ENCODE peak calls at places on chromosome 9, in seven cellular contexts. One of them, this sample, is unnamed. For H3K4me1, the result is how much of the 10 kb centered on the place peaks cover.

GRCh38 chr9:87546704-87547103 is 49.0 kb downstream of the DAPK1 start:
- DNase-seq in body of pancreas: no peak
- DNase-seq in heart left ventricle: no peak
- DNase-seq in aorta: no peak
- DNase-seq in upper lobe of right lung: no peak
- DNase-seq in spleen: no peak
- DNase-seq in fibroblast of lung: peak
- DNase-seq in this sample: no peak

GRCh38 chr9:138060365-138060764 is 182.8 kb downstream of the CACNA1B start:
- DNase-seq in body of pancreas: no peak
- DNase-seq in heart left ventricle: no peak
- DNase-seq in aorta: peak
- DNase-seq in upper lobe of right lung: peak
- DNase-seq in spleen: peak
- DNase-seq in fibroblast of lung: no peak
- DNase-seq in this sample: peak

GRCh38 chr9:21590058-21590996 is 108.2 kb upstream of the IFNE start:
- DNase-seq in body of pancreas: no peak
- DNase-seq in heart left ventricle: no peak
- DNase-seq in aorta: no peak
- DNase-seq in upper lobe of right lung: no peak
- DNase-seq in spleen: no peak
- DNase-seq in fibroblast of lung: peak
- DNase-seq in this sample: no peak

GRCh38 chr9:106697390-106697789 is 165.6 kb upstream of the ZNF462 start:
- DNase-seq in body of pancreas: no peak
- DNase-seq in heart left ventricle: no peak
- DNase-seq in aorta: no peak
- DNase-seq in upper lobe of right lung: no peak
- DNase-seq in spleen: no peak
- DNase-seq in fibroblast of lung: no peak
- DNase-seq in this sample: no peak

GRCh38 chr9:96875460-96876142 is 21.3 kb upstream of the ZNF782 start:
- DNase-seq in body of pancreas: peak
- DNase-seq in heart left ventricle: peak
- DNase-seq in aorta: no peak
- DNase-seq in upper lobe of right lung: peak
- DNase-seq in spleen: peak
- DNase-seq in fibroblast of lung: peak
- DNase-seq in this sample: peak

GRCh38 chr9:72947987-72948465 is 4.8 kb downstream of the ALDH1A1 start:
- DNase-seq in body of pancreas: peak
- DNase-seq in heart left ventricle: no peak
- DNase-seq in aorta: no peak
- DNase-seq in upper lobe of right lung: no peak
- DNase-seq in spleen: no peak
- DNase-seq in fibroblast of lung: no peak
- DNase-seq in this sample: no peak

GRCh38 chr9:82993856-82994605 is 68.9 kb downstream of the RASEF start:
- DNase-seq in body of pancreas: no peak
- DNase-seq in heart left ventricle: no peak
- DNase-seq in aorta: no peak
- DNase-seq in upper lobe of right lung: no peak
- DNase-seq in spleen: no peak
- DNase-seq in fibroblast of lung: no peak
- DNase-seq in this sample: no peak

GRCh38 chr9:110099236-110099741 is 108.7 kb downstream of the C9orf152 start:
- DNase-seq in body of pancreas: peak
- DNase-seq in heart left ventricle: no peak
- DNase-seq in aorta: no peak
- DNase-seq in upper lobe of right lung: no peak
- DNase-seq in spleen: no peak
- DNase-seq in fibroblast of lung: peak
- DNase-seq in this sample: no peak

GRCh38 chr9:133506653-133507038 is 18.1 kb downstream of the MYMK start:
- DNase-seq in body of pancreas: peak
- DNase-seq in heart left ventricle: peak
- DNase-seq in aorta: peak
- DNase-seq in upper lobe of right lung: no peak
- DNase-seq in spleen: no peak
- DNase-seq in fibroblast of lung: peak
- DNase-seq in this sample: peak

GRCh38 chr9:135048046-135048757 is 39.3 kb upstream of the OLFM1 start:
- DNase-seq in body of pancreas: no peak
- DNase-seq in heart left ventricle: no peak
- DNase-seq in aorta: peak
- DNase-seq in upper lobe of right lung: peak
- DNase-seq in spleen: no peak
- DNase-seq in fibroblast of lung: no peak
- DNase-seq in this sample: no peak

GRCh38 chr9:86983260-86984255 is 36.3 kb upstream of the GAS1 start:
- DNase-seq in body of pancreas: peak
- DNase-seq in heart left ventricle: no peak
- DNase-seq in aorta: no peak
- DNase-seq in upper lobe of right lung: no peak
- DNase-seq in spleen: no peak
- DNase-seq in fibroblast of lung: peak
- DNase-seq in this sample: no peak

GRCh38 chr9:115134941-115135340 is 17.0 kb upstream of the TNC start:
- DNase-seq in body of pancreas: no peak
- DNase-seq in heart left ventricle: no peak
- DNase-seq in aorta: no peak
- DNase-seq in upper lobe of right lung: no peak
- DNase-seq in spleen: no peak
- DNase-seq in fibroblast of lung: peak
- DNase-seq in this sample: no peak

GRCh38 chr9:6055213-6055612 is 39.8 kb upstream of the RANBP6 start:
- DNase-seq in body of pancreas: peak
- DNase-seq in heart left ventricle: no peak
- DNase-seq in aorta: no peak
- DNase-seq in upper lobe of right lung: no peak
- DNase-seq in spleen: no peak
- DNase-seq in fibroblast of lung: peak
- DNase-seq in this sample: no peak

GRCh38 chr9:87606921-87607521 is 109.4 kb downstream of the DAPK1 start:
- DNase-seq in body of pancreas: no peak
- DNase-seq in heart left ventricle: no peak
- DNase-seq in aorta: no peak
- DNase-seq in upper lobe of right lung: no peak
- DNase-seq in spleen: no peak
- DNase-seq in fibroblast of lung: peak
- DNase-seq in this sample: no peak

GRCh38 chr9:85900504-85901201 is 40.3 kb upstream of the NAA35 start:
- DNase-seq in body of pancreas: no peak
- DNase-seq in heart left ventricle: no peak
- DNase-seq in aorta: no peak
- DNase-seq in upper lobe of right lung: no peak
- DNase-seq in spleen: no peak
- DNase-seq in fibroblast of lung: peak
- DNase-seq in this sample: no peak

GRCh38 chr9:127057970-127058644 is 64.3 kb downstream of the ANGPTL2 start:
- DNase-seq in body of pancreas: no peak
- DNase-seq in heart left ventricle: no peak
- DNase-seq in aorta: no peak
- DNase-seq in upper lobe of right lung: no peak
- DNase-seq in spleen: no peak
- DNase-seq in fibroblast of lung: peak
- DNase-seq in this sample: no peak

GRCh38 chr9:127053057-127053821 is 69.2 kb downstream of the ANGPTL2 start:
- DNase-seq in body of pancreas: peak
- DNase-seq in heart left ventricle: peak
- DNase-seq in aorta: no peak
- DNase-seq in upper lobe of right lung: no peak
- DNase-seq in spleen: no peak
- DNase-seq in fibroblast of lung: no peak
- DNase-seq in this sample: no peak

GRCh38 chr9:127056446-127056845 is 66.0 kb downstream of the ANGPTL2 start:
- DNase-seq in body of pancreas: no peak
- DNase-seq in heart left ventricle: no peak
- DNase-seq in aorta: no peak
- DNase-seq in upper lobe of right lung: no peak
- DNase-seq in spleen: no peak
- DNase-seq in fibroblast of lung: no peak
- DNase-seq in this sample: no peak

GRCh38 chr9:127053908-127054307 is 68.5 kb downstream of the ANGPTL2 start:
- DNase-seq in body of pancreas: no peak
- DNase-seq in heart left ventricle: no peak
- DNase-seq in aorta: no peak
- DNase-seq in upper lobe of right lung: no peak
- DNase-seq in spleen: no peak
- DNase-seq in fibroblast of lung: no peak
- DNase-seq in this sample: no peak

DNA sequence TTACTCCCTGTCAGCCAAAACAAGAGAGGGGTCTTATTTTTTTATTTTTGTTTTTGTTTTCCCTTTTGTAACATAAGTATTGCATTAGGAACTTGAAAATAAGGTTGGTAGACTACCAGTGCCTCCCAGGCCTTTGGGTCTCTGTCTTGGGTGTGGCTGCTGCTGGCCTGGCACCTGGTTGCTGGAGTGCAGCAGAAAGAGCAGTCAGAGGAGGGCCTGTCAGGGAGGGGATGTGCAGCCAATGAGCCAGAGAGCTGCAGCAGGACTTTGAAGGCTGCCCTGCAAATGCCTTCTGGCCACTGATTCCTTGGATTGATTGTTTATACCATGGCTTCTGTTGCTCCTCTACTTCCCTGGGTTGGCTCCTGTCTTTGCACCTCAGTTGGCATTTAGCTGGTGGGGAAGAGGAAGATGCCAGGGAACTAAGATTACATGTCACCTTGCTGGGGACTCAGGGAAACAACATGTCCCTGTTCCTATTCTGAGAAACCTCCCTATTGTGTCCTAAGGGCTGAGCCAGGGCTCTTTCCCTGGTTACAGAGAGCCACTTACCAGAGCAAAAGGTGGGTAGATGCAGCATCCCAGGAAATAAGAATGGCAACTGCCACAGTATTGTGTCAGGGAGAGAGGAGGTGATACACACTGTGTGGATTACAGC is 66.6 kb downstream of the ANGPTL2 start:
- DNase-seq in body of pancreas: no peak
- DNase-seq in heart left ventricle: no peak
- DNase-seq in aorta: no peak
- DNase-seq in upper lobe of right lung: no peak
- DNase-seq in spleen: no peak
- DNase-seq in fibroblast of lung: no peak
- DNase-seq in this sample: no peak
- H3K27ac ChIP-seq in body of pancreas: no peak
- H3K27ac ChIP-seq in heart left ventricle: peak
- H3K27ac ChIP-seq in aorta: no peak
- H3K27ac ChIP-seq in upper lobe of right lung: no peak
- H3K27ac ChIP-seq in spleen: no peak
- H3K27ac ChIP-seq in fibroblast of lung: no peak
- H3K27ac ChIP-seq in this sample: no peak

GRCh38 chr9:31669311-31669710 is 715.1 kb upstream of the ACO1 start:
- DNase-seq in body of pancreas: no peak
- DNase-seq in heart left ventricle: no peak
- DNase-seq in aorta: no peak
- DNase-seq in upper lobe of right lung: no peak
- DNase-seq in spleen: no peak
- DNase-seq in fibroblast of lung: no peak
- DNase-seq in this sample: no peak
- H3K4me1 ChIP-seq in body of pancreas: under half
- H3K4me1 ChIP-seq in heart left ventricle: under half
- H3K4me1 ChIP-seq in aorta: under half
- H3K4me1 ChIP-seq in upper lobe of right lung: under half
- H3K4me1 ChIP-seq in spleen: under half
- H3K4me1 ChIP-seq in fibroblast of lung: under half
- H3K4me1 ChIP-seq in this sample: under half

GRCh38 chr9:36969216-36969771 is 64.8 kb downstream of the PAX5 start:
- DNase-seq in body of pancreas: no peak
- DNase-seq in heart left ventricle: no peak
- DNase-seq in aorta: no peak
- DNase-seq in upper lobe of right lung: peak
- DNase-seq in spleen: no peak
- DNase-seq in fibroblast of lung: no peak
- DNase-seq in this sample: no peak

GRCh38 chr9:36970007-36970888 is 63.8 kb downstream of the PAX5 start:
- DNase-seq in body of pancreas: no peak
- DNase-seq in heart left ventricle: no peak
- DNase-seq in aorta: no peak
- DNase-seq in upper lobe of right lung: peak
- DNase-seq in spleen: no peak
- DNase-seq in fibroblast of lung: no peak
- DNase-seq in this sample: no peak

GRCh38 chr9:36968574-36969215 is 65.4 kb downstream of the PAX5 start:
- DNase-seq in body of pancreas: no peak
- DNase-seq in heart left ventricle: no peak
- DNase-seq in aorta: no peak
- DNase-seq in upper lobe of right lung: peak
- DNase-seq in spleen: no peak
- DNase-seq in fibroblast of lung: no peak
- DNase-seq in this sample: no peak

GRCh38 chr9:36966371-36967097 is 67.5 kb downstream of the PAX5 start:
- DNase-seq in body of pancreas: no peak
- DNase-seq in heart left ventricle: no peak
- DNase-seq in aorta: no peak
- DNase-seq in upper lobe of right lung: peak
- DNase-seq in spleen: no peak
- DNase-seq in fibroblast of lung: no peak
- DNase-seq in this sample: no peak

DNA sequence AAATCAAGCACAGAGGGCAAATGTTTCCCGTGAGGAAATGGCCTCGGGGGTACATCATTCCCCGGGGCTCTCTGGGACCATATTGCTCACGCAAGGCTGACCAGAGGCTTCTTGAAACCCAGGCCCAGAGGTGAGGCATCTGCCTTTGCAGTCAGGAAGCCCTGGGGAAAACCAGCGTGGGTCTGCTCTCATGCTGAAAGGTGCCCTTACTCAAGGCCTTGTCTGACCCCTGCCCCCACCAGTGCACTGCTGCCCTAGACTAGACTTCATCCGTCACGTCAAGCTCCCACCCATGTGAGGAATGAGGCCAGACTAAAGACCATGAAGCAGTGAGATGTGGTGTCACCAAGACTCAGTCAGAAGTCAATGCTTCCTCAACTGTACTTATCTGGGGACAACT is 66.1 kb downstream of the PAX5 start:
- DNase-seq in body of pancreas: no peak
- DNase-seq in heart left ventricle: no peak
- DNase-seq in aorta: no peak
- DNase-seq in upper lobe of right lung: peak
- DNase-seq in spleen: no peak
- DNase-seq in fibroblast of lung: no peak
- DNase-seq in this sample: no peak
- H3K27ac ChIP-seq in body of pancreas: no peak
- H3K27ac ChIP-seq in heart left ventricle: no peak
- H3K27ac ChIP-seq in aorta: no peak
- H3K27ac ChIP-seq in upper lobe of right lung: no peak
- H3K27ac ChIP-seq in spleen: no peak
- H3K27ac ChIP-seq in fibroblast of lung: no peak
- H3K27ac ChIP-seq in this sample: no peak

DNA sequence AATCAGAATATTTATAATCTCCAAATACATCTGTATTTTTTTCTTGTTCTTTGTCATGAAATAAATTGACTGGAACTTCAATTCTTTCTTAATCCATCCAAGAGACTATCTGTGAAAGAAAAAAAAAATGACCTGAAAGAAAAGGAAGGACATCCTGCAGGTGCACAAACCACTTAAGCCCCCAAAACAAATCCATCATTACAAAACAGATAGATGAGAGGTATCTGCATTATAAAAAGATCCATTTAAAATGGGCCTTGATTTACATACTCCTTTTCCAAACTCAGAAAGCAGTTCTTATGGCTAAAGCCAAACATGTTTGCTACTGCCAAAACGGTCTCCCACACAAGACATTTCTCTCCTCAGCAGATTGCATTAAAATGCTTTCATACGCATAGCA is 85.5 kb downstream of the ELAVL2 start:
- DNase-seq in body of pancreas: no peak
- DNase-seq in heart left ventricle: no peak
- DNase-seq in aorta: no peak
- DNase-seq in upper lobe of right lung: no peak
- DNase-seq in spleen: no peak
- DNase-seq in fibroblast of lung: no peak
- DNase-seq in this sample: no peak
- H3K4me1 ChIP-seq in body of pancreas: under half
- H3K4me1 ChIP-seq in heart left ventricle: under half
- H3K4me1 ChIP-seq in aorta: under half
- H3K4me1 ChIP-seq in upper lobe of right lung: under half
- H3K4me1 ChIP-seq in spleen: under half
- H3K4me1 ChIP-seq in fibroblast of lung: under half
- H3K4me1 ChIP-seq in this sample: under half